ENCODE peak calls at places on chromosomes 5 and 9, in eight cellular contexts. O is upper lobe of left lung, X is spleen, V is GM12891, A is breast epithelium, C is prostate gland, F is sigmoid colon, M is K562. L is an unnamed sample.
A peak's percentile ranks its signal among the peaks of the same experiment; 100 is the strongest.

GRCh38 chr5:179865471-179866240 is 7.0 kb upstream of the MRNIP start:
- DNase-seq in M (no peak), C (no peak), A (no peak), F (peak; percentile 53), V (no peak), O (no peak), X (peak; percentile 72), L (no peak)

GRCh38 chr9:30677256-30677655 is 1707.2 kb upstream of the ACO1 start:
- DNase-seq in O (no peak), A (no peak), V (no peak), C (no peak), M (no peak), X (no peak), F (no peak), L (no peak)

GRCh38 chr9:115209601-115210306 is 91.8 kb upstream of the TNC start:
- DNase-seq in C (no peak), F (no peak), V (no peak), O (no peak), X (no peak), A (no peak), M (no peak), L (no peak)

GRCh38 chr5:102018690-102019089 is 277.4 kb downstream of the SLCO4C1 start:
- DNase-seq in F (no peak), C (no peak), V (no peak), X (peak; percentile 16), M (no peak), O (no peak), A (no peak), L (no peak)

GRCh38 chr5:34899066-34899465 is 16.2 kb downstream of the RAD1 start:
- DNase-seq in V (no peak), A (no peak), O (no peak), F (no peak), X (no peak), C (no peak), M (no peak), L (no peak)

GRCh38 chr5:60668715-60669304 is 31.2 kb downstream of the DEPDC1B start:
- DNase-seq in M (no peak), F (no peak), O (no peak), C (no peak), V (no peak), A (no peak), X (no peak), L (no peak)

GRCh38 chr5:3456121-3456681 is 139.4 kb upstream of the IRX1 start:
- DNase-seq in O (no peak), F (no peak), M (no peak), V (no peak), C (no peak), X (no peak), A (no peak), L (no peak)

GRCh38 chr9:120348951-120349429 is 231.0 kb downstream of the CDK5RAP2 start:
- DNase-seq in M (peak; percentile 42), X (no peak), A (no peak), F (no peak), C (peak; percentile 11), O (no peak), V (peak; percentile 46), L (no peak)

GRCh38 chr5:73945505-73945904 is 319.5 kb downstream of the ARHGEF28 start:
- DNase-seq in A (no peak), X (no peak), O (no peak), F (no peak), V (no peak), M (peak; percentile 42), C (no peak), L (no peak)

GRCh38 chr5:125584119-125584518 is 837.7 kb upstream of the ZNF608 start:
- DNase-seq in O (no peak), X (no peak), V (no peak), A (no peak), F (no peak), M (no peak), C (no peak), L (no peak)

GRCh38 chr5:139137703-139138102 is 60.5 kb downstream of the SIL1 start:
- DNase-seq in F (no peak), C (no peak), V (no peak), A (no peak), O (peak; percentile 48), X (no peak), M (peak; percentile 24), L (no peak)

GRCh38 chr9:35059438-35059837 is 13.0 kb downstream of the VCP start:
- DNase-seq in F (no peak), C (no peak), O (no peak), M (no peak), A (no peak), X (no peak), V (no peak), L (no peak)

GRCh38 chr5:78792342-78793055 is 143.9 kb upstream of the LHFPL2 start:
- DNase-seq in M (no peak), V (no peak), C (no peak), X (no peak), F (no peak), O (no peak), A (no peak), L (no peak)

GRCh38 chr5:120254385-120254784 is 209.7 kb upstream of the PRR16 start:
- DNase-seq in X (no peak), V (no peak), F (no peak), A (no peak), O (no peak), C (no peak), M (no peak), L (no peak)

GRCh38 chr9:124040935-124041816 is 29.6 kb downstream of the LHX2 start:
- DNase-seq in X (peak; percentile 88), V (peak; percentile 91), C (peak; percentile 30), A (no peak), F (no peak), O (peak; percentile 60), M (peak; percentile 88), L (peak; percentile 20)

GRCh38 chr9:131217321-131218031 is 58.8 kb downstream of the FAM78A start:
- DNase-seq in O (no peak), A (no peak), X (no peak), C (no peak), M (no peak), V (no peak), F (no peak), L (no peak)

GRCh38 chr9:131216806-131217205 is 59.5 kb downstream of the FAM78A start:
- DNase-seq in V (no peak), F (no peak), A (no peak), O (no peak), M (no peak), X (no peak), C (no peak), L (no peak)

GRCh38 chr9:131214457-131214856 is 61.9 kb downstream of the FAM78A start:
- DNase-seq in A (no peak), F (no peak), O (no peak), C (no peak), M (no peak), V (no peak), X (no peak), L (no peak)

GRCh38 chr9:131218370-131218769 is 57.9 kb downstream of the FAM78A start:
- DNase-seq in M (peak; percentile 77), C (no peak), V (no peak), F (no peak), O (no peak), X (no peak), A (no peak), L (no peak)

GRCh38 chr9:131214931-131215330 is 61.4 kb downstream of the FAM78A start:
- DNase-seq in F (no peak), V (no peak), A (no peak), M (no peak), C (no peak), X (no peak), O (no peak), L (no peak)
- TF ChIP-seq POLR2AphosphoS5 in F (no peak), V (no peak), A (no peak), M (no peak), C (no peak), X (peak; percentile 74), O (no peak), L (no peak)

GRCh38 chr5:87182622-87183021 is 85.1 kb upstream of the RASA1 start:
- DNase-seq in A (no peak), V (no peak), X (no peak), F (no peak), O (no peak), C (no peak), M (no peak), L (no peak)
- TF ChIP-seq POLR2AphosphoS5 in A (no peak), V (no peak), X (no peak), F (no peak), O (no peak), C (no peak), M (no peak), L (no peak)

GRCh38 chr9:111949919-111950318 is 53.3 kb downstream of the UGCG start:
- DNase-seq in C (no peak), A (no peak), F (no peak), O (no peak), V (no peak), M (no peak), X (no peak), L (no peak)

GRCh38 chr9:111948958-111949357 is 52.3 kb downstream of the UGCG start:
- DNase-seq in O (no peak), A (no peak), C (no peak), X (no peak), F (no peak), M (no peak), V (no peak), L (no peak)

GRCh38 chr9:111953444-111953843 is 56.8 kb downstream of the UGCG start:
- DNase-seq in F (no peak), A (no peak), V (no peak), C (no peak), M (no peak), O (no peak), X (no peak), L (no peak)

GRCh38 chr9:111955048-111955447 is 58.4 kb downstream of the UGCG start:
- DNase-seq in C (no peak), O (no peak), M (no peak), A (no peak), X (no peak), V (no peak), F (no peak), L (no peak)

DNA sequence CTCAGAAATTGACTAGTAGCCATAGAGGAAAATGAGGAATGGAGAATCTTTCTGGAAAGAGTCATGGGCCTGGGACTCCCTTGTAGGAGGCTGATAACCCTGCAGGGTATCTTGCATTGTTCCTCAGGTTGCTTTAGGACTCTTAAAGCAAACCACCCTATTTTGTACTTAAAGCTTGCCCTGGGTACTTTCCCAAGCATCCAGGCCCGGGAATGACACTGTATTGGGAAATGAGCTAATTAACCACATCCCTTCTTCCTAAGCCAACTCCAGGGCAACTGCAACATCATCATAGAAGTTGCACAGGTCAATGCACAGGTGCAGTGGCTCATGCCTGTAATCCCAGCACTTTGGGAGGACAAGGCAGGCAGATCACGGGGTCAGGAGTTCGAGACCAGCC is 55.9 kb downstream of the UGCG start:
- DNase-seq in A (no peak), V (no peak), C (no peak), X (no peak), O (no peak), F (no peak), M (no peak), L (no peak)
- TF ChIP-seq POLR2AphosphoS5 in A (no peak), V (no peak), C (no peak), X (no peak), O (peak; percentile 20), F (no peak), M (no peak), L (no peak)

GRCh38 chr9:137086531-137087408 is at the start of gene MAN1B1:
- DNase-seq in C (peak; percentile 99), M (peak; percentile 95), O (peak; percentile 100), X (peak; percentile 100), V (peak; percentile 99), F (peak; percentile 99), A (peak; percentile 99), L (peak; percentile 99)
- TF ChIP-seq POLR2AphosphoS5 in C (peak; percentile 100), M (peak; percentile 41), O (peak; percentile 86), X (peak; percentile 91), V (peak; percentile 55), F (peak; percentile 94), A (peak; percentile 75), L (peak; percentile 31)

GRCh38 chr9:87267701-87268100 is 230.0 kb upstream of the DAPK1 start:
- DNase-seq in F (peak; percentile 68), C (no peak), O (no peak), A (no peak), V (no peak), M (no peak), X (no peak), L (no peak)
- TF ChIP-seq POLR2AphosphoS5 in F (no peak), C (no peak), O (no peak), A (no peak), V (no peak), M (no peak), X (no peak), L (no peak)